ENCODE peak calls at places on chromosomes 3 and 15, in five cellular contexts. F, T, K, U and M are unnamed samples. For H3K4me1, the result is how much of the 10 kb centered on the place peaks cover.

GRCh38 chr3:184591789-184592188 is 30.2 kb downstream of the EPHB3 start:
- DNase-seq in T (no peak), K (no peak), U (peak), F (no peak), M (no peak)

GRCh38 chr15:57640935-57641682 is 49.4 kb downstream of the MYZAP start:
- DNase-seq in K (no peak), T (no peak), U (peak), F (peak), M (no peak)

GRCh38 chr3:35385271-35385670 is 254.1 kb upstream of the ARPP21 start:
- DNase-seq in U (no peak), K (no peak), T (no peak), F (no peak), M (no peak)

GRCh38 chr15:71785996-71786395 is 24.4 kb upstream of the NR2E3 start:
- DNase-seq in T (no peak), K (no peak), U (no peak), F (no peak), M (no peak)

GRCh38 chr3:81998139-81998755 is 236.8 kb upstream of the GBE1 start:
- DNase-seq in T (no peak), F (no peak), K (no peak), U (no peak), M (no peak)

GRCh38 chr3:29747991-29748390 is 467.1 kb downstream of the RBMS3 start:
- DNase-seq in T (no peak), K (no peak), U (no peak), F (no peak), M (no peak)

GRCh38 chr3:77342688-77343087 is 302.8 kb downstream of the ROBO2 start:
- DNase-seq in F (no peak), K (no peak), T (no peak), U (no peak), M (no peak)

GRCh38 chr15:79088426-79089205 is 2.0 kb downstream of the RASGRF1 start:
- DNase-seq in T (no peak), U (no peak), K (peak), F (no peak), M (no peak)

GRCh38 chr15:74610302-74610951 is 5.2 kb upstream of the CLK3 start:
- DNase-seq in K (no peak), T (no peak), U (no peak), F (peak), M (no peak)

DNA sequence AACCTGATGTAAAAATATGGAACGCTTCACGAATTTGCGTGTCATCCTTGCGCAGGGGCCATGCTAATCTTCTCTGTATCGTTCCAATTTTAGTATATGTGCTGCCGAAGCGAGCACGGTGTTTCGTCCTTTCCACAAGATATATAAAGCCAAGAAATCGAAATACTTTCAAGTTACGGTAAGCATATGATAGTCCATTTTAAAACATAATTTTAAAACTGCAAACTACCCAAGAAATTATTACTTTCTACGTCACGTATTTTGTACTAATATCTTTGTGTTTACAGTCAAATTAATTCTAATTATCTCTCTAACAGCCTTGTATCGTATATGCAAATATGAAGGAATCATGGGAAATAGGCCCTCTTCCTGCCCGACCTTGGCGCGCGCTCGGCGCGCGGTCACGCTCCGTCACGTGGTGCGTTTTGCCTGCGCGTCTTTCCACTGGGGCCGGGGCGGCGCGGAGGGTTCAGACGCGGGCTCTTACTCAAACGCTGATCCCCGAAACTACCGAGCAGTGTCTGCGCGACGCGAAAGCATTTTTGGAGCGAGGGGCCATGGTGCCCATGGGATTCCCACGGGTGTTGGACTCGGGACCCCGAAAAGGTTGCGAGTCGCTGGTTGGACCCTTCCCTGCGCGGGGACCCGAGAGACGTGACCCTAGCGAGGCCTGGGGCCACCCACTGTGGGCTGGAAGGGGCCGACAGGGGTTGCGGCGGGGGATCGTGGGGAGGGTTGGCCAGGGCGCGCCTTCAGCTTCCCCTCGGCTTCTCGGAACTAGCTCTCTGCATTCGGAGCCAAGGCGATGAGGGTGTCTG is at the start of gene RNU6-1:
- DNase-seq in K (peak), F (peak), U (peak), T (peak), M (peak)
- H3K4me1 ChIP-seq in K (under half), F (under half), U (half or more), T (under half), M (under half)

GRCh38 chr15:31323627-31324026 is 3.0 kb upstream of the KLF13 start:
- DNase-seq in F (no peak), K (no peak), T (no peak), U (no peak), M (no peak)
- H3K4me3 ChIP-seq in F (no peak), K (no peak), T (no peak), U (no peak), M (no peak)

GRCh38 chr3:195911946-195912270 is 3.6 kb upstream of the TNK2 start:
- DNase-seq in K (peak), T (no peak), U (no peak), F (no peak), M (no peak)
- H3K4me1 ChIP-seq in K (under half), T (under half), U (under half), F (under half), M (under half)

GRCh38 chr15:41504751-41505492 is 8.7 kb downstream of the LTK start:
- DNase-seq in U (no peak), F (no peak), K (no peak), T (no peak), M (no peak)

GRCh38 chr15:41501191-41501917 is 7.7 kb downstream of the ITPKA start:
- DNase-seq in K (no peak), U (peak), F (peak), T (no peak), M (no peak)

GRCh38 chr15:41503669-41504010 is 10.0 kb downstream of the ITPKA start:
- DNase-seq in F (no peak), K (no peak), U (no peak), T (no peak), M (no peak)

GRCh38 chr15:41502787-41503668 is 9.4 kb downstream of the ITPKA start:
- DNase-seq in U (no peak), F (no peak), K (no peak), T (no peak), M (no peak)

GRCh38 chr15:41501961-41502786 is 8.5 kb downstream of the ITPKA start:
- DNase-seq in K (no peak), T (no peak), F (peak), U (no peak), M (peak)
- H3K4me3 ChIP-seq in K (peak), T (no peak), F (peak), U (peak), M (peak)

DNA sequence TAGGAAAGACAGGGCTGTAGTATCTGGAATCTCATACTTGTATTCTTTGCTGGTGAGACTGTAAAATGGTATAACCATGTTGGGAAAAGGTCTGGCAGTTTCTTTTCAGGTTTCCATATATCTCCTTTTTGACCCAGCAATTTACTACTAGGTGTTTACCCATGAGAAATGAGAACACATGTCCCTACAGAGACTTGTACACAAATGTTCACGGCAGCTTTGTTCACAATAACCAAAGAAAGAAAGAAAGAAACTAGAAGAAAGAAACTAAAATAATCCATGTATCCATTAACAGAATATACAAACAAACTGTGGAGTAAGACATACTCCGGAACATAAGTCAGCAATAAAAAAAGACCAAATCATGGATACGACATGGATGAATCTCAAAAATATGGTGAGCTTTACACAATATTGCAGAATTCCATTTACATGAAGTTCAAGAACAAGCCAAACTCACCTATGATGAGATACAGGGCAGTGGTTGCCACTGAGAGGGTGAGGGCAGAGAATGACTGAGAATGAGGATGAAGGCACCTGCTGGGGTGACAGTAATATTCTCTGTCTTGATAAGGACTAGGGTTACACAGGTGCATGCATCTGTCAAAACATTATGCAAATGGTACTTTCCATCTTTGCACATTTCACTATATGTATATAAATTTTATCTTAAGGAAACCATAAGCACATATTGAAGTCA is 2.7 kb downstream of the RFTN1 start:
- DNase-seq in K (no peak), U (peak), F (no peak), T (no peak), M (no peak)
- H3K4me1 ChIP-seq in K (under half), U (half or more), F (under half), T (under half), M (half or more)

GRCh38 chr3:37243811-37244748 is 69.7 kb upstream of the LRRFIP2 start:
- DNase-seq in F (peak), K (peak), T (peak), U (peak), M (no peak)

GRCh38 chr3:37248179-37248578 is 73.8 kb upstream of the LRRFIP2 start:
- DNase-seq in U (no peak), K (no peak), F (no peak), T (no peak), M (no peak)

GRCh38 chr3:37247398-37248114 is 73.2 kb upstream of the LRRFIP2 start:
- DNase-seq in T (no peak), K (no peak), F (no peak), U (no peak), M (no peak)

GRCh38 chr3:37241880-37242279 is 67.5 kb upstream of the LRRFIP2 start:
- DNase-seq in K (no peak), U (no peak), T (no peak), F (no peak), M (no peak)

GRCh38 chr3:37245003-37245402 is 70.6 kb upstream of the LRRFIP2 start:
- DNase-seq in T (no peak), K (no peak), U (no peak), F (no peak), M (no peak)
- H3K4me3 ChIP-seq in T (no peak), K (peak), U (peak), F (peak), M (no peak)

DNA sequence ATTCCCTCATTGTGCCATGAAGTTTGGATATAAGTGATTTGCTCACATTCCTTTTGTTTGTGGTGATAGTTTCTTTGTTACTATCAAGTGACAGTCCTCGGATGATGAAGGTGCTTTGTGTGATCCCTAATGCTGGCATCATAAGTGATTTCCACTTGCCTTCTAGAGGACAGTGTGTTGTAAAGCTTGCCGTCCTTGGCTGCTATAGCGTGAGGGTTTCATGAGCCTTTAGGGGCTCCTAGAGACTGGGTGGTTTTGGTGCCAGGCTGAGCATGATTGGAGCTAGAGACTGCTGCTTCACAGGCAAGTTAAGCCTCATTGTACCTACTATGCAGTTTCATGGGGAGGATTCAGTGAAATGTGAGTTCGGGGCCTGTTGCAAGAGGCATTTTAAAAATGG is 12.4 kb downstream of the SNRK start:
- DNase-seq in U (no peak), K (no peak), T (no peak), F (no peak), M (no peak)
- H3K4me1 ChIP-seq in U (under half), K (under half), T (under half), F (under half), M (half or more)